ENCODE peak calls at places on chromosome 18, in ten cellular contexts. Z, J, S, L, O, X, V, B, G and N are unnamed samples.

GRCh38 chr18:48657446-48658120 is 118.8 kb downstream of the CTIF start:
- DNase-seq in L (no peak), X (no peak), J (no peak), V (no peak), S (no peak), O (no peak), Z (no peak), G (peak), B (no peak), N (no peak)

GRCh38 chr18:32277492-32277988 is 87.7 kb downstream of the MEP1B start:
- DNase-seq in G (no peak), V (no peak), S (no peak), L (no peak), O (no peak), X (no peak), Z (no peak), B (no peak), J (no peak), N (no peak)

GRCh38 chr18:23998811-23999210 is 15.7 kb upstream of the TTC39C start:
- DNase-seq in G (no peak), S (no peak), B (no peak), O (peak), J (no peak), Z (no peak), V (no peak), L (no peak), X (no peak), N (peak)

GRCh38 chr18:46422552-46423055 is 234.4 kb downstream of the LOXHD1 start:
- DNase-seq in G (no peak), J (no peak), X (no peak), L (no peak), Z (no peak), S (no peak), O (no peak), V (no peak), B (peak), N (no peak)

GRCh38 chr18:34729740-34730338 is 19.7 kb downstream of the DTNA start:
- DNase-seq in V (no peak), S (no peak), G (no peak), O (no peak), J (no peak), Z (no peak), L (no peak), X (no peak), B (no peak), N (no peak)

GRCh38 chr18:75477913-75478312 is 50.4 kb upstream of the SMIM21 start:
- DNase-seq in J (no peak), G (no peak), L (no peak), X (no peak), B (no peak), S (no peak), Z (no peak), O (peak), V (no peak), N (no peak)

GRCh38 chr18:70417847-70418246 is 129.0 kb downstream of the SOCS6 start:
- DNase-seq in O (no peak), Z (no peak), L (no peak), V (no peak), B (no peak), X (no peak), J (no peak), S (no peak), G (no peak), N (no peak)

GRCh38 chr18:9705183-9705864 is 2.8 kb upstream of the RAB31 start:
- DNase-seq in O (no peak), L (no peak), J (no peak), B (peak), G (no peak), X (no peak), Z (no peak), S (no peak), V (no peak), N (no peak)